ENCODE peak calls at places on chromosomes 7 and 10, in six cellular contexts. H is SK-N-SH, L is heart right ventricle, R is Peyer's patch, J is H9, C is adrenal gland. Q is an unnamed sample.

GRCh38 chr10:96556003-96556402 is 30.8 kb downstream of the TM9SF3 start:
- DNase-seq in H (peak; percentile 22), L (no peak), R (no peak), J (no peak), C (no peak), Q (peak; percentile 28)

GRCh38 chr7:14899065-14899464 is 3.5 kb downstream of the DGKB start:
- DNase-seq in H (no peak), L (no peak), R (no peak), J (no peak), C (no peak), Q (no peak)

GRCh38 chr7:57071-57470 is 135.3 kb upstream of the FAM20C start:
- DNase-seq in H (no peak), L (no peak), R (no peak), J (no peak), C (no peak), Q (no peak)

GRCh38 chr10:71526662-71527061 is 129.9 kb downstream of the CDH23 start:
- DNase-seq in H (no peak), L (no peak), R (no peak), J (no peak), C (no peak), Q (no peak)

GRCh38 chr7:47580811-47581331 is 1.0 kb downstream of the TNS3 start:
- DNase-seq in H (no peak), L (no peak), R (no peak), J (no peak), C (peak; percentile 51), Q (no peak)

GRCh38 chr7:70091362-70091761 is 493.1 kb downstream of the AUTS2 start:
- DNase-seq in H (no peak), L (no peak), R (no peak), J (no peak), C (no peak), Q (no peak)

GRCh38 chr10:111281516-111281915 is 204.7 kb downstream of the ADRA2A start:
- DNase-seq in H (peak; percentile 8), L (peak; percentile 6), R (no peak), J (peak; percentile 39), C (no peak), Q (peak; percentile 47)

GRCh38 chr7:139687980-139688632 is 89.7 kb downstream of the HIPK2 start:
- DNase-seq in H (no peak), L (no peak), R (no peak), J (peak; percentile 49), C (peak; percentile 41), Q (no peak)

GRCh38 chr7:79282882-79283602 is 170.4 kb downstream of the MAGI2 start:
- DNase-seq in H (no peak), L (no peak), R (no peak), J (no peak), C (no peak), Q (no peak)

GRCh38 chr7:155391414-155391813 is 66.5 kb upstream of the EN2 start:
- DNase-seq in H (no peak), L (no peak), R (no peak), J (no peak), C (no peak), Q (no peak)

GRCh38 chr7:5526190-5527037 is 102.8 kb upstream of the TNRC18 start:
- DNase-seq in H (peak; percentile 31), L (peak; percentile 34), R (no peak), J (peak; percentile 80), C (peak; percentile 36), Q (peak; percentile 77)

GRCh38 chr10:128078136-128078969 is 47.9 kb downstream of the MKI67 start:
- DNase-seq in H (peak; percentile 86), L (no peak), R (no peak), J (peak; percentile 77), C (no peak), Q (peak; percentile 49)
- TF ChIP-seq CTCF in H (peak; percentile 80), L (peak; percentile 68), R (peak; percentile 62), J (peak; percentile 83), C (peak; percentile 53), Q (peak; percentile 81)

GRCh38 chr7:120951826-120952225 is 1.2 kb downstream of the ING3 start:
- DNase-seq in H (no peak), L (no peak), R (no peak), J (no peak), C (no peak), Q (no peak)
- H3K9me3 ChIP-seq in H (no peaks in the 10 kb centered on the region), L (no peaks in the 10 kb centered on the region), R (no peaks in the 10 kb centered on the region), J (no peaks in the 10 kb centered on the region), C (no peaks in the 10 kb centered on the region), Q (no peaks in the 10 kb centered on the region)

DNA sequence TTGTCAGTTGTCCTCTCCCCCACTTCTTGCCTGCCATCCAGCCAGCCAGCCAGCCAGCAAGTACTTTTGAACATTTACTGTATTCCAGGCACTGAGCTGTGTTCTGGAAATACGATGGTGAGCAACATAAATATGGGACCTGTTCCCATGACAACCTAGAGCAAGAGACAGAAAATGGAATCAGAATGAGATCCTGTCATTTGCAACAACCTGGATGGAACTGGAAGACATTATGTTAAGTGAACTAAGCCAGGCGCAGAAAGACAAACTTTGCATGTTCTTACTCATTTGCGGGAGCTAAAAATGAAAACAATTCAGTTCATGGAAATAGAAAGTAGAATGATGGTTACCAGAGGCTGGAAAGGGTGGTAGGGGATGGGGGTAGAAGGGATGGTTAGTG is 140.7 kb downstream of the ICA1 start:
- DNase-seq in H (no peak), L (no peak), R (no peak), J (no peak), C (no peak), Q (no peak)
- H3K4me1 ChIP-seq in H (peaks cover 3% of the 10 kb centered on the region), L (peaks cover 15% of the 10 kb centered on the region), R (no peaks in the 10 kb centered on the region), J (peaks cover 8% of the 10 kb centered on the region), C (no peaks in the 10 kb centered on the region), Q (no peaks in the 10 kb centered on the region)

GRCh38 chr10:35595106-35595505 is 10.0 kb upstream of the GJD4 start:
- DNase-seq in H (no peak), L (no peak), R (no peak), J (no peak), C (no peak), Q (no peak)

GRCh38 chr10:35605191-35605590 is at the start of gene GJD4:
- DNase-seq in H (no peak), L (no peak), R (no peak), J (no peak), C (no peak), Q (peak; percentile 23)

GRCh38 chr10:35594115-35594849 is 10.9 kb upstream of the GJD4 start:
- DNase-seq in H (no peak), L (no peak), R (no peak), J (peak; percentile 79), C (no peak), Q (no peak)

GRCh38 chr10:35598379-35598778 is 6.8 kb upstream of the GJD4 start:
- DNase-seq in H (peak; percentile 35), L (no peak), R (no peak), J (no peak), C (no peak), Q (peak; percentile 25)

GRCh38 chr10:35600193-35600592 is 4.9 kb upstream of the GJD4 start:
- DNase-seq in H (no peak), L (no peak), R (no peak), J (no peak), C (no peak), Q (no peak)
- TF ChIP-seq CTCF in H (no peak), L (no peak), R (no peak), J (peak; percentile 56), C (no peak), Q (peak; percentile 40)

GRCh38 chr10:43943119-43943824 is 294.6 kb upstream of the ZNF32 start:
- DNase-seq in H (no peak), L (no peak), R (no peak), J (peak; percentile 4), C (no peak), Q (no peak)

GRCh38 chr10:43946445-43946844 is 297.8 kb upstream of the ZNF32 start:
- DNase-seq in H (no peak), L (peak; percentile 0), R (no peak), J (no peak), C (no peak), Q (no peak)

GRCh38 chr10:43945908-43946307 is 297.2 kb upstream of the ZNF32 start:
- DNase-seq in H (no peak), L (peak; percentile 1), R (no peak), J (peak; percentile 2), C (no peak), Q (no peak)

GRCh38 chr10:43943825-43944360 is 295.2 kb upstream of the ZNF32 start:
- DNase-seq in H (no peak), L (no peak), R (no peak), J (peak; percentile 13), C (no peak), Q (no peak)

DNA sequence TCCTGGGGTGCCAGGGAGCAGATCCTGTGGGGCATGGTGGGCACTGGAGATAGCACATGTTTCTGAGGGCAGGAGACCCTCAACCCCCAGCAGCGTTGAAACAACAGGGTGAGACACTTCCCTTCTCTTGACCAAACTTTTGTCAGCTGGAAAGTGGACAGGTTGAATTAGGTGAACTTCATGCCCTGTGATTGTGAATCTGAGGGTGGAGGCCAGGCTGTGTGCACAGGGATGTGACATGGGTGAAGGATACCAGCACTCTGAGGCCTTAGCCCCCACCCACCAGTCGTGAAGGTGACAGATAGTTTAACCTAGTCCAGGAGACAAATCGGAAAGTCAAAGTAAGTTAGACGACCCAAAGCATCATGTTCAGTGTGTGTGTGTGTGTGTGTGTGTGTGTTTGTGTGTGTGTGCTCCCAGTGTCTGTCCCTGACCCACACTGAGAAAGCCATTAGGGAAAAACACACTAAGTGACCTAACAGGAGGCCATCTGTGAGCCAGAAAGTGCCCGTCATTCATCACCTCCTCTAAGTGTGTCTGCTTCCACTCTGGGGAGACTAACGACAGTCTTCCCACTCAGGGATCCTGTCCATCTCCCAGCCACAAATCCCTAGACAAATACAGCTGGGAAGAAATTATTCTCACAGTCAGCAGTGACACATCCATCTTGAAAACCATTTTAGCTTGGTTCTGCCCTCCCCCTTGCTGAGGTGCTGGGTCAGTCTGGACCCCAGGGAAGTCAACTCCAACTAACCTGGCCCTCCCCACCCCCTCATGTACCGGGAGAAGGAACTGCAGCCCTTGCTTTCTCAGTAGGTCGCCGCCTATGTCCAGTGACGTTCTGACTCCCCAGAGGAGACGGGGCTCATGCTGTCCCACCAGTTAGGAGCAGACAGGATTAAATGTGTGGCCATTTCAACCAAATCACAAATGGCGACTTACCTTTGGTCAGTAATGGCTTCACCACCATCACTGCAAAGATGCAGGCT is 296.4 kb upstream of the ZNF32 start:
- DNase-seq in H (no peak), L (peak; percentile 11), R (no peak), J (peak; percentile 5), C (no peak), Q (no peak)
- H3K9me3 ChIP-seq in H (no peaks in the 10 kb centered on the region), L (peaks cover 7% of the 10 kb centered on the region), R (no peaks in the 10 kb centered on the region), J (no peaks in the 10 kb centered on the region), C (no peaks in the 10 kb centered on the region), Q (no peaks in the 10 kb centered on the region)

GRCh38 chr10:28806481-28806880 is 129.2 kb downstream of the BAMBI start:
- DNase-seq in H (no peak), L (peak; percentile 38), R (no peak), J (no peak), C (no peak), Q (peak; percentile 40)

GRCh38 chr10:28807760-28808613 is 130.7 kb downstream of the BAMBI start:
- DNase-seq in H (peak; percentile 56), L (no peak), R (no peak), J (no peak), C (peak; percentile 33), Q (peak; percentile 76)

GRCh38 chr10:28806951-28807759 is 129.8 kb downstream of the BAMBI start:
- DNase-seq in H (no peak), L (no peak), R (no peak), J (no peak), C (peak; percentile 27), Q (peak; percentile 71)

GRCh38 chr10:28810062-28810870 is 132.9 kb downstream of the BAMBI start:
- DNase-seq in H (no peak), L (no peak), R (no peak), J (peak; percentile 53), C (peak; percentile 47), Q (peak; percentile 33)

GRCh38 chr10:28808693-28809092 is 131.4 kb downstream of the BAMBI start:
- DNase-seq in H (no peak), L (no peak), R (no peak), J (no peak), C (no peak), Q (no peak)
- H3K4me1 ChIP-seq in H (peaks cover 23% of the 10 kb centered on the region), L (peaks cover 17% of the 10 kb centered on the region), R (no peaks in the 10 kb centered on the region), J (peaks cover 16% of the 10 kb centered on the region), C (peaks cover 43% of the 10 kb centered on the region), Q (peaks cover 64% of the 10 kb centered on the region)